ENCODE peak calls at places on chromosomes 4 and X, in four cellular contexts. I, Q, V and A are unnamed samples.

GRCh38 chr4:16969696-16970135 is 71.3 kb upstream of the LDB2 start:
- DNase-seq in I (no peak), Q (no peak), V (no peak), A (no peak)

GRCh38 chr4:7435411-7436095 is 823 bp upstream of the PSAPL1 start:
- DNase-seq in I (no peak), Q (no peak), V (no peak), A (no peak)

GRCh38 chrX:78119521-78120227 is 15.6 kb downstream of the PGK1 start:
- DNase-seq in I (no peak), Q (no peak), V (no peak), A (no peak)

GRCh38 chr4:172489896-172490295 is 676.7 kb downstream of the GALNTL6 start:
- DNase-seq in I (no peak), Q (no peak), V (no peak), A (no peak)

GRCh38 chr4:91128519-91128918 is 1001.3 kb downstream of the CCSER1 start:
- DNase-seq in I (no peak), Q (no peak), V (no peak), A (no peak)

GRCh38 chrX:73214366-73215094 is at the start of gene NAP1L2:
- DNase-seq in I (peak; percentile 51), Q (no peak), V (peak; percentile 16), A (no peak)

GRCh38 chr4:99835942-99836341 is 19.3 kb downstream of the DAPP1 start:
- DNase-seq in I (no peak), Q (no peak), V (no peak), A (no peak)

GRCh38 chr4:186622788-186623464 is 67.6 kb upstream of the MTNR1A start:
- DNase-seq in I (no peak), Q (no peak), V (no peak), A (no peak)

GRCh38 chrX:65993915-65994460 is 45.9 kb downstream of the VSIG4 start:
- DNase-seq in I (no peak), Q (no peak), V (no peak), A (no peak)

GRCh38 chrX:48818866-48819265 is 7.4 kb upstream of the ERAS start:
- DNase-seq in I (no peak), Q (no peak), V (no peak), A (no peak)

GRCh38 chrX:94752434-94753169 is 1078.6 kb downstream of the FAM133A start:
- DNase-seq in I (no peak), Q (no peak), V (no peak), A (no peak)

DNA sequence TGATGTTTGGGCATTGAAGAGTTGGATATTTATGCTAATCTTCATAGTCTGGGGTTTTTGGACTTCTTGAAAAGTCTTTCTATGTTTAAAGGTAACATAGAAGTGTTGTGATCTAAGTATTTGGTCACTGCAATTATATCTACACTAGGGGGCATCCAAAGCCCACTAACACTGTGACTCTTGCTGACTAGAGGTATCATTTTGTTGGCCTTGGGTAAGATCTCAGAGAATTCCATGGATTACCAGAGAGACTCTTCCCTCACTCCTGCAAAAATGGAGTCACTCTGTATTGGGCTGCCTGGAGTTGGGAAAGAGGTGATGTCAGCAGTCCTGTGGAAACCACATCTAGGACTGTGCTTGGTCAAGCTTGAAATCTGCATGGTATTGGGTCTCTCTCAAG is 1077.6 kb downstream of the FAM133A start:
- DNase-seq in I (no peak), Q (no peak), V (no peak), A (no peak)
- TF ChIP-seq CTCF in I (no peak), Q (no peak), V (no peak), A (no peak)

DNA sequence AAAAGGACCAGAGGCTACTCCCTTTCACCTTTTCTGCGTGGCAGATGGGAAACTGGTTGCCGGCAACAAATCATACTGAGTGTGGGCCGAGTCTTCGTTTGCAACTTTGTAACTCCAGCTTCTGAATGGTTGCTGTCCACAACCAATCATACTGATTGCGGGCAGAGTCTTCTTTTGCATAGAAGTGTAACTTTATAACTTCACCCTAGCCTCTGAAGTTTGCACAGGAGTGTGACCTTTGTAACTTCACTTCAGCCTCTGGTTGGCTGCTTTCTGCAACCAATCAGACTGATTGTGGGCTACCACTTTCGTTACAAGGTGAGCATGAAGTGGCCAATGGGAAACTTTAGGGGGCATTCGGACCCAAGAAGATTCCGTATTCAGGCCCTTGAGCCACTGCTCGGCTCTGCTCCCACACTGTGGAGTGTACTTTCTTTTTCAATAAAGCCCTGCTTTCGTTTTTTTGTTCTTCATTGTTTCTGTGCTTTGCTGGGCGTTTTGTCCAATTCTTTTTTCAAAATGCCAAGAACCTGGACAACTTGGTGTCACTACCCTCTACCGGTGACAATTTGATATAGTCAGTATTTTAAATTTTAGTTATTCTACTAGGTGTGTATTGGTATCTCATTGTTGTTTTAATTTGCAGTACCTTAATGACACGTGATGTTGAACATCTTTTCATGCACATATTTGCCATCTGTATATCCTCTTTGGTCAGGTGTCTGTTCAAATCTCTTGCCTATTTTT is 9.0 kb upstream of the PAGE5 start:
- DNase-seq in I (no peak), Q (no peak), V (no peak), A (no peak)
- TF ChIP-seq CTCF in I (no peak), Q (no peak), V (no peak), A (no peak)

GRCh38 chr4:1032861-1033260 is 21.4 kb downstream of the FGFRL1 start:
- DNase-seq in I (no peak), Q (no peak), V (no peak), A (no peak)
- TF ChIP-seq CTCF in I (no peak), Q (peak; percentile 25), V (no peak), A (no peak)

DNA sequence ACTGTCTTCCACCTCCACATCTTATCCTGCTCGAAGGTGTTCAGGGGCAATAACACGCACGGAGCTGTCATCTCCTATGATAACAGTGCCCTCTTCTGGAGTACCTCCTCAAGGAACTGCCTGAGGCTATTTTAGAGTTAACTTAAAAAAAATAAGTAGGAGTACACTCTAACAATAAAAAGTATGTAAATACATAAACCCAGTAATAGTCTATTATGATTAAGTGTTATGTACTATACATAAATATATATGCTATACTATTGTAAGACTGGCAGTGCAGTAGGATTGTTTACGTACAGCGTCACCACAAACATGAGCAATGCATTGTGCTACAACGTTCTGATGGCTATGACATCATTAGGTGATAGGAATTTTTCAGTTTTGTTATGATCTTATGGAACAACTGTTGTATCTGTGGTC is 34.5 kb upstream of the TLR2 start:
- DNase-seq in I (no peak), Q (no peak), V (no peak), A (no peak)
- TF ChIP-seq CTCF in I (no peak), Q (peak; percentile 40), V (no peak), A (peak; percentile 30)

GRCh38 chrX:150845091-150845490 is 53.4 kb downstream of the CD99L2 start:
- DNase-seq in I (no peak), Q (no peak), V (no peak), A (no peak)
- TF ChIP-seq CTCF in I (no peak), Q (no peak), V (no peak), A (no peak)

GRCh38 chr4:127783026-127783769 is 1.1 kb downstream of the HSPA4L start:
- DNase-seq in I (peak; percentile 73), Q (peak; percentile 90), V (no peak), A (no peak)

GRCh38 chr4:127783971-127784519 is 1.9 kb downstream of the HSPA4L start:
- DNase-seq in I (no peak), Q (no peak), V (no peak), A (no peak)

GRCh38 chr4:127793528-127793927 is 11.4 kb downstream of the HSPA4L start:
- DNase-seq in I (no peak), Q (no peak), V (no peak), A (no peak)

GRCh38 chr4:127788517-127788916 is 6.4 kb downstream of the HSPA4L start:
- DNase-seq in I (no peak), Q (no peak), V (no peak), A (no peak)
- TF ChIP-seq CTCF in I (no peak), Q (peak; percentile 54), V (no peak), A (peak; percentile 31)

DNA sequence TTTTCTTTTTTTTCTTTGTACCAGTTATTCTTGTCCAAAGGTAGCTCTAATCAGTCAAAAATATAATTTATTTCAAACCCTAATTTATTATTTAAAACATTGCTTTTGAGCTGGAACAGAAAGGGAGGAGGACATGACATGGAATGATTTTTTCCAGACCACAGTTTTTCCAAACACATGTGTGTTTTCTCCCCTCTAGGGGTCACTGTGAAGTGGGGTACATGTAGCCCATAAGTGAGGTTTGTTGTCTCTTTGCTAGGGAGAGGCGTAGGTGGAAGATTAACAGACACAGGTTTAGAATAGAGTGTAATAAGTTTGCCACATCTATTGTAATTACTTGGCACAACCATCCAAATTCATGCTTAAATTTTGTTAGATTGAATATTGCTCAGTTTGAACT is 83.0 kb downstream of the TNIP2 start:
- DNase-seq in I (no peak), Q (no peak), V (no peak), A (no peak)
- TF ChIP-seq CTCF in I (no peak), Q (peak; percentile 44), V (peak; percentile 20), A (peak; percentile 41)

GRCh38 chr4:11028334-11028733 is 343.8 kb upstream of the CLNK start:
- DNase-seq in I (no peak), Q (no peak), V (no peak), A (no peak)
- TF ChIP-seq CTCF in I (no peak), Q (no peak), V (no peak), A (no peak)

GRCh38 chrX:40406330-40406859 is 174.4 kb upstream of the ATP6AP2 start:
- DNase-seq in I (no peak), Q (no peak), V (peak; percentile 30), A (no peak)

GRCh38 chrX:40415675-40416074 is 165.1 kb upstream of the ATP6AP2 start:
- DNase-seq in I (peak; percentile 6), Q (no peak), V (no peak), A (no peak)

GRCh38 chrX:40414335-40414734 is 166.4 kb upstream of the ATP6AP2 start:
- DNase-seq in I (no peak), Q (no peak), V (no peak), A (no peak)

GRCh38 chrX:40410859-40411258 is 169.9 kb upstream of the ATP6AP2 start:
- DNase-seq in I (no peak), Q (no peak), V (no peak), A (no peak)

GRCh38 chrX:40411350-40412111 is 169.2 kb upstream of the ATP6AP2 start:
- DNase-seq in I (no peak), Q (no peak), V (no peak), A (no peak)
- TF ChIP-seq CTCF in I (no peak), Q (no peak), V (no peak), A (no peak)

GRCh38 chrX:116657071-116657470 is 194.3 kb upstream of the CT83 start:
- DNase-seq in I (no peak), Q (no peak), V (no peak), A (no peak)
- TF ChIP-seq CTCF in I (no peak), Q (no peak), V (no peak), A (no peak)